ENCODE peak calls at places on chromosome 16, in six cellular contexts. One of them, this sample, is unnamed.

GRCh38 chr16:23333962-23334361 is 31.9 kb downstream of the SCNN1B start:
- DNase-seq in NCI-H460: no peak
- DNase-seq in OCI-LY7: no peak
- DNase-seq in stimulated activated CD8-positive, alpha-beta memory T cell treated with anti-CD3 and anti-CD28 coated beads, Interleukin-4, amount 100 ng/mL, for 1 hour: no peak
- DNase-seq in ELR: no peak
- DNase-seq in lower lobe of right lung: no peak
- DNase-seq in this sample: peak; percentile 44

GRCh38 chr16:51500306-51500705 is 349.2 kb upstream of the SALL1 start:
- DNase-seq in lower lobe of right lung: no peak
- DNase-seq in stimulated activated CD8-positive, alpha-beta memory T cell treated with anti-CD3 and anti-CD28 coated beads, Interleukin-4, amount 100 ng/mL, for 1 hour: no peak
- DNase-seq in OCI-LY7: no peak
- DNase-seq in ELR: peak; percentile 48
- DNase-seq in NCI-H460: no peak
- DNase-seq in this sample: no peak

GRCh38 chr16:65229191-65229662 is 107.4 kb upstream of the CDH11 start:
- DNase-seq in NCI-H460: peak; percentile 100
- DNase-seq in ELR: no peak
- DNase-seq in stimulated activated CD8-positive, alpha-beta memory T cell treated with anti-CD3 and anti-CD28 coated beads, Interleukin-4, amount 100 ng/mL, for 1 hour: no peak
- DNase-seq in lower lobe of right lung: no peak
- DNase-seq in OCI-LY7: no peak
- DNase-seq in this sample: no peak

GRCh38 chr16:27470567-27471431 is 68.8 kb downstream of the IL21R start:
- DNase-seq in stimulated activated CD8-positive, alpha-beta memory T cell treated with anti-CD3 and anti-CD28 coated beads, Interleukin-4, amount 100 ng/mL, for 1 hour: no peak
- DNase-seq in lower lobe of right lung: no peak
- DNase-seq in ELR: peak; percentile 91
- DNase-seq in NCI-H460: no peak
- DNase-seq in OCI-LY7: no peak
- DNase-seq in this sample: peak; percentile 78

GRCh38 chr16:88009566-88010342 is 58.5 kb downstream of the BANP start:
- DNase-seq in NCI-H460: no peak
- DNase-seq in OCI-LY7: no peak
- DNase-seq in ELR: no peak
- DNase-seq in lower lobe of right lung: no peak
- DNase-seq in stimulated activated CD8-positive, alpha-beta memory T cell treated with anti-CD3 and anti-CD28 coated beads, Interleukin-4, amount 100 ng/mL, for 1 hour: no peak
- DNase-seq in this sample: no peak

GRCh38 chr16:81610144-81610842 is 165.7 kb downstream of the CMIP start:
- DNase-seq in stimulated activated CD8-positive, alpha-beta memory T cell treated with anti-CD3 and anti-CD28 coated beads, Interleukin-4, amount 100 ng/mL, for 1 hour: no peak
- DNase-seq in ELR: peak; percentile 74
- DNase-seq in NCI-H460: no peak
- DNase-seq in OCI-LY7: no peak
- DNase-seq in lower lobe of right lung: no peak
- DNase-seq in this sample: peak; percentile 92

GRCh38 chr16:46896314-46896968 is 12.3 kb downstream of the GPT2 start:
- DNase-seq in ELR: no peak
- DNase-seq in OCI-LY7: no peak
- DNase-seq in stimulated activated CD8-positive, alpha-beta memory T cell treated with anti-CD3 and anti-CD28 coated beads, Interleukin-4, amount 100 ng/mL, for 1 hour: no peak
- DNase-seq in NCI-H460: no peak
- DNase-seq in lower lobe of right lung: no peak
- DNase-seq in this sample: peak; percentile 82

GRCh38 chr16:64696872-64697271 is 425.0 kb downstream of the CDH11 start:
- DNase-seq in stimulated activated CD8-positive, alpha-beta memory T cell treated with anti-CD3 and anti-CD28 coated beads, Interleukin-4, amount 100 ng/mL, for 1 hour: no peak
- DNase-seq in OCI-LY7: no peak
- DNase-seq in ELR: no peak
- DNase-seq in NCI-H460: no peak
- DNase-seq in lower lobe of right lung: no peak
- DNase-seq in this sample: no peak

GRCh38 chr16:77213542-77214108 is 14.4 kb downstream of the SYCE1L start:
- DNase-seq in lower lobe of right lung: no peak
- DNase-seq in ELR: peak; percentile 89
- DNase-seq in stimulated activated CD8-positive, alpha-beta memory T cell treated with anti-CD3 and anti-CD28 coated beads, Interleukin-4, amount 100 ng/mL, for 1 hour: no peak
- DNase-seq in NCI-H460: peak; percentile 91
- DNase-seq in OCI-LY7: no peak
- DNase-seq in this sample: peak; percentile 74

GRCh38 chr16:8885674-8886592 is 3.8 kb downstream of the LITAFD start:
- DNase-seq in NCI-H460: no peak
- DNase-seq in ELR: peak; percentile 75
- DNase-seq in lower lobe of right lung: peak; percentile 39
- DNase-seq in stimulated activated CD8-positive, alpha-beta memory T cell treated with anti-CD3 and anti-CD28 coated beads, Interleukin-4, amount 100 ng/mL, for 1 hour: no peak
- DNase-seq in OCI-LY7: no peak
- DNase-seq in this sample: peak; percentile 73

GRCh38 chr16:21638573-21638975 is 13.8 kb downstream of the IGSF6 start:
- DNase-seq in NCI-H460: peak; percentile 19
- DNase-seq in stimulated activated CD8-positive, alpha-beta memory T cell treated with anti-CD3 and anti-CD28 coated beads, Interleukin-4, amount 100 ng/mL, for 1 hour: no peak
- DNase-seq in lower lobe of right lung: no peak
- DNase-seq in OCI-LY7: no peak
- DNase-seq in ELR: peak; percentile 88
- DNase-seq in this sample: no peak

GRCh38 chr16:69672998-69673713 is 53.2 kb downstream of the NQO1 start:
- DNase-seq in NCI-H460: no peak
- DNase-seq in lower lobe of right lung: no peak
- DNase-seq in stimulated activated CD8-positive, alpha-beta memory T cell treated with anti-CD3 and anti-CD28 coated beads, Interleukin-4, amount 100 ng/mL, for 1 hour: no peak
- DNase-seq in ELR: no peak
- DNase-seq in OCI-LY7: no peak
- DNase-seq in this sample: no peak

GRCh38 chr16:14497245-14498082 is 132.6 kb downstream of the PARN start:
- DNase-seq in OCI-LY7: no peak
- DNase-seq in stimulated activated CD8-positive, alpha-beta memory T cell treated with anti-CD3 and anti-CD28 coated beads, Interleukin-4, amount 100 ng/mL, for 1 hour: no peak
- DNase-seq in NCI-H460: no peak
- DNase-seq in ELR: no peak
- DNase-seq in lower lobe of right lung: no peak
- DNase-seq in this sample: no peak

GRCh38 chr16:14398014-14398717 is 231.9 kb downstream of the PARN start:
- DNase-seq in NCI-H460: no peak
- DNase-seq in stimulated activated CD8-positive, alpha-beta memory T cell treated with anti-CD3 and anti-CD28 coated beads, Interleukin-4, amount 100 ng/mL, for 1 hour: no peak
- DNase-seq in OCI-LY7: no peak
- DNase-seq in ELR: no peak
- DNase-seq in lower lobe of right lung: no peak
- DNase-seq in this sample: no peak

GRCh38 chr16:85810097-85810741 is 10.7 kb downstream of the COX4I1 start:
- DNase-seq in ELR: no peak
- DNase-seq in stimulated activated CD8-positive, alpha-beta memory T cell treated with anti-CD3 and anti-CD28 coated beads, Interleukin-4, amount 100 ng/mL, for 1 hour: no peak
- DNase-seq in NCI-H460: no peak
- DNase-seq in lower lobe of right lung: no peak
- DNase-seq in OCI-LY7: no peak
- DNase-seq in this sample: peak; percentile 47

GRCh38 chr16:4695473-4696171 is 2.3 kb downstream of the NUDT16L1 start:
- DNase-seq in OCI-LY7: no peak
- DNase-seq in NCI-H460: no peak
- DNase-seq in lower lobe of right lung: no peak
- DNase-seq in ELR: no peak
- DNase-seq in stimulated activated CD8-positive, alpha-beta memory T cell treated with anti-CD3 and anti-CD28 coated beads, Interleukin-4, amount 100 ng/mL, for 1 hour: no peak
- DNase-seq in this sample: no peak

GRCh38 chr16:12798846-12799245 is 4.8 kb downstream of the CPPED1 start:
- DNase-seq in NCI-H460: no peak
- DNase-seq in ELR: no peak
- DNase-seq in OCI-LY7: no peak
- DNase-seq in stimulated activated CD8-positive, alpha-beta memory T cell treated with anti-CD3 and anti-CD28 coated beads, Interleukin-4, amount 100 ng/mL, for 1 hour: no peak
- DNase-seq in lower lobe of right lung: no peak
- DNase-seq in this sample: no peak

GRCh38 chr16:80298676-80299075 is 242.1 kb upstream of the DYNLRB2 start:
- DNase-seq in lower lobe of right lung: no peak
- DNase-seq in NCI-H460: no peak
- DNase-seq in ELR: no peak
- DNase-seq in stimulated activated CD8-positive, alpha-beta memory T cell treated with anti-CD3 and anti-CD28 coated beads, Interleukin-4, amount 100 ng/mL, for 1 hour: no peak
- DNase-seq in OCI-LY7: no peak
- DNase-seq in this sample: no peak

GRCh38 chr16:8589293-8590160 is 784 bp downstream of the TMEM114 start:
- DNase-seq in OCI-LY7: no peak
- DNase-seq in stimulated activated CD8-positive, alpha-beta memory T cell treated with anti-CD3 and anti-CD28 coated beads, Interleukin-4, amount 100 ng/mL, for 1 hour: no peak
- DNase-seq in ELR: no peak
- DNase-seq in NCI-H460: no peak
- DNase-seq in lower lobe of right lung: no peak
- DNase-seq in this sample: no peak

GRCh38 chr16:31664683-31665482 is 137.2 kb downstream of the AHSP start:
- DNase-seq in OCI-LY7: no peak
- DNase-seq in stimulated activated CD8-positive, alpha-beta memory T cell treated with anti-CD3 and anti-CD28 coated beads, Interleukin-4, amount 100 ng/mL, for 1 hour: no peak
- DNase-seq in lower lobe of right lung: no peak
- DNase-seq in ELR: peak; percentile 15
- DNase-seq in NCI-H460: no peak
- DNase-seq in this sample: no peak

GRCh38 chr16:8853150-8853549 is 15.7 kb downstream of the CARHSP1 start:
- DNase-seq in lower lobe of right lung: peak; percentile 20
- DNase-seq in NCI-H460: no peak
- DNase-seq in ELR: no peak
- DNase-seq in OCI-LY7: no peak
- DNase-seq in stimulated activated CD8-positive, alpha-beta memory T cell treated with anti-CD3 and anti-CD28 coated beads, Interleukin-4, amount 100 ng/mL, for 1 hour: no peak
- DNase-seq in this sample: no peak

GRCh38 chr16:66036162-66036561 is 330.3 kb upstream of the CDH5 start:
- DNase-seq in ELR: peak; percentile 23
- DNase-seq in lower lobe of right lung: no peak
- DNase-seq in stimulated activated CD8-positive, alpha-beta memory T cell treated with anti-CD3 and anti-CD28 coated beads, Interleukin-4, amount 100 ng/mL, for 1 hour: no peak
- DNase-seq in OCI-LY7: no peak
- DNase-seq in NCI-H460: peak; percentile 30
- DNase-seq in this sample: no peak

GRCh38 chr16:57742543-57742942 is 7.0 kb downstream of the KATNB1 start:
- DNase-seq in NCI-H460: no peak
- DNase-seq in OCI-LY7: no peak
- DNase-seq in stimulated activated CD8-positive, alpha-beta memory T cell treated with anti-CD3 and anti-CD28 coated beads, Interleukin-4, amount 100 ng/mL, for 1 hour: no peak
- DNase-seq in ELR: no peak
- DNase-seq in lower lobe of right lung: no peak
- DNase-seq in this sample: peak; percentile 6

GRCh38 chr16:70685938-70686375 is at the start of gene MTSS2:
- DNase-seq in stimulated activated CD8-positive, alpha-beta memory T cell treated with anti-CD3 and anti-CD28 coated beads, Interleukin-4, amount 100 ng/mL, for 1 hour: no peak
- DNase-seq in ELR: peak; percentile 88
- DNase-seq in NCI-H460: peak; percentile 50
- DNase-seq in OCI-LY7: no peak
- DNase-seq in lower lobe of right lung: peak; percentile 86
- DNase-seq in this sample: peak; percentile 96

GRCh38 chr16:74654536-74654935 is 12.1 kb downstream of the RFWD3 start:
- DNase-seq in stimulated activated CD8-positive, alpha-beta memory T cell treated with anti-CD3 and anti-CD28 coated beads, Interleukin-4, amount 100 ng/mL, for 1 hour: no peak
- DNase-seq in lower lobe of right lung: no peak
- DNase-seq in OCI-LY7: no peak
- DNase-seq in NCI-H460: no peak
- DNase-seq in ELR: no peak
- DNase-seq in this sample: no peak

This sample was measured in kidney.